ENCODE peak calls at places on chromosomes 1 and 21, in six cellular contexts. T is left colon; H is NCI-H1694 treated with DMSO at 0.1 percent for 48 hours; Y is A172; G is T-helper 2 cell; J is activated naive CD4-positive, alpha-beta T cell. V is an unnamed sample.
A peak's percentile ranks its signal among the peaks of the same experiment; 100 is the strongest.

GRCh38 chr1:58621375-58621774 is 44.3 kb upstream of the TACSTD2 start:
- DNase-seq in G (no peak), Y (no peak), H (no peak), J (no peak), T (no peak), V (no peak)

GRCh38 chr1:43435146-43436145 is 18.3 kb downstream of the HYI start:
- DNase-seq in T (peak; percentile 28), J (no peak), Y (no peak), H (no peak), G (no peak), V (no peak)

GRCh38 chr1:91864017-91864700 is 21.8 kb downstream of the TGFBR3 start:
- DNase-seq in J (no peak), G (no peak), T (no peak), H (no peak), Y (no peak), V (no peak)

GRCh38 chr1:67888707-67889106 is 55.4 kb upstream of the GNG12 start:
- DNase-seq in G (no peak), J (no peak), T (no peak), H (no peak), Y (peak; percentile 66), V (no peak)

GRCh38 chr1:43472087-43472462 is 18.3 kb upstream of the HYI start:
- DNase-seq in T (no peak), Y (no peak), H (no peak), J (no peak), G (no peak), V (no peak)

GRCh38 chr1:40939320-40940059 is 40.0 kb upstream of the CTPS1 start:
- DNase-seq in T (no peak), Y (no peak), G (no peak), J (no peak), H (no peak), V (peak; percentile 66)

GRCh38 chr1:39789571-39790110 is 976 bp upstream of the BMP8B start:
- DNase-seq in G (no peak), Y (no peak), T (no peak), H (no peak), J (no peak), V (no peak)

GRCh38 chr1:6118415-6118814 is 61.7 kb downstream of the CHD5 start:
- DNase-seq in G (no peak), T (no peak), Y (no peak), H (no peak), J (no peak), V (no peak)

GRCh38 chr1:206507395-206508129 is at the start of gene RASSF5:
- DNase-seq in H (no peak), G (peak; percentile 67), Y (no peak), J (peak; percentile 76), T (peak; percentile 76), V (peak; percentile 91)

GRCh38 chr1:169460193-169460833 is 25.4 kb downstream of the SLC19A2 start:
- DNase-seq in T (no peak), Y (no peak), J (no peak), G (peak; percentile 29), H (no peak), V (no peak)

GRCh38 chr1:173532237-173532636 is 55.1 kb downstream of the PRDX6 start:
- DNase-seq in G (no peak), Y (no peak), H (no peak), T (no peak), J (no peak), V (no peak)

GRCh38 chr21:43325968-43326367 is 101.0 kb downstream of the SIK1 start:
- DNase-seq in Y (no peak), H (no peak), T (no peak), G (no peak), J (no peak), V (no peak)

GRCh38 chr1:9852410-9853301 is 28.9 kb upstream of the CLSTN1 start:
- DNase-seq in T (no peak), Y (peak; percentile 14), J (no peak), G (no peak), H (peak; percentile 88), V (no peak)

GRCh38 chr1:209421186-209421585 is 162.3 kb upstream of the CAMK1G start:
- DNase-seq in T (no peak), J (no peak), Y (peak; percentile 87), H (peak; percentile 50), G (no peak), V (no peak)

GRCh38 chr1:228095938-228096337 is 7.2 kb downstream of the C1orf35 start:
- DNase-seq in J (no peak), H (no peak), Y (no peak), G (no peak), T (no peak), V (no peak)

GRCh38 chr1:156268336-156268735 is 14.3 kb downstream of the SMG5 start:
- DNase-seq in G (no peak), Y (peak; percentile 76), T (no peak), H (no peak), J (no peak), V (no peak)

GRCh38 chr1:219358080-219358479 is 184.4 kb downstream of the LYPLAL1 start:
- DNase-seq in J (no peak), G (no peak), T (no peak), Y (no peak), H (no peak), V (no peak)

GRCh38 chr1:4871373-4871772 is 217.0 kb downstream of the AJAP1 start:
- DNase-seq in G (no peak), T (no peak), J (no peak), H (no peak), Y (no peak), V (no peak)

GRCh38 chr1:180928272-180929230 is 15.9 kb downstream of the KIAA1614 start:
- DNase-seq in T (no peak), J (no peak), G (no peak), H (peak; percentile 83), Y (no peak), V (no peak)

GRCh38 chr1:219041819-219042218 is 131.9 kb upstream of the LYPLAL1 start:
- DNase-seq in J (no peak), H (no peak), T (no peak), G (no peak), Y (peak; percentile 11), V (no peak)

GRCh38 chr1:50968884-50969610 is 998 bp upstream of the CDKN2C start:
- DNase-seq in H (no peak), T (peak; percentile 57), J (no peak), G (peak; percentile 50), Y (no peak), V (peak; percentile 69)

GRCh38 chr1:10625554-10625953 is 150.8 kb downstream of the PEX14 start:
- DNase-seq in T (no peak), Y (no peak), J (no peak), H (no peak), G (no peak), V (peak; percentile 8)

GRCh38 chr1:198245379-198245778 is 88.6 kb downstream of the NEK7 start:
- DNase-seq in H (no peak), G (no peak), T (no peak), J (no peak), Y (no peak), V (peak; percentile 22)

GRCh38 chr1:42915456-42915855 is 43.2 kb downstream of the SLC2A1 start:
- DNase-seq in J (no peak), G (no peak), T (no peak), H (no peak), Y (no peak), V (no peak)

GRCh38 chr1:241825581-241825980 is 22.4 kb upstream of the EXO1 start:
- DNase-seq in H (no peak), Y (no peak), J (no peak), G (no peak), T (no peak), V (no peak)

GRCh38 chr1:24991242-24992037 is 61.4 kb upstream of the RUNX3 start:
- DNase-seq in J (no peak), Y (no peak), G (no peak), T (no peak), H (no peak), V (no peak)

GRCh38 chr1:5706239-5706638 is 286.0 kb downstream of the NPHP4 start:
- DNase-seq in T (no peak), G (no peak), H (no peak), Y (no peak), J (no peak), V (no peak)

GRCh38 chr1:41710980-41711379 is 207.7 kb downstream of the HIVEP3 start:
- DNase-seq in H (no peak), T (no peak), Y (no peak), J (no peak), G (no peak), V (no peak)

GRCh38 chr1:153465728-153466625 is 5.5 kb upstream of the S100A7 start:
- DNase-seq in G (peak; percentile 7), J (peak; percentile 54), Y (peak; percentile 29), T (no peak), H (no peak), V (peak; percentile 62)

GRCh38 chr1:179750630-179751029 is 7.5 kb downstream of the FAM163A start:
- DNase-seq in G (no peak), T (no peak), Y (no peak), H (no peak), J (no peak), V (no peak)

GRCh38 chr1:211893260-211893659 is 62.7 kb upstream of the LPGAT1 start:
- DNase-seq in G (no peak), T (no peak), J (no peak), Y (no peak), H (no peak), V (no peak)

GRCh38 chr1:41399148-41399795 is 38.0 kb downstream of the FOXO6 start:
- DNase-seq in H (peak; percentile 90), Y (no peak), J (no peak), G (no peak), T (no peak), V (peak; percentile 77)

V was measured in left ventricle myocardium superior.